ENCODE peak calls at places on chromosomes 7 and 10, in nine cellular contexts. One of them, this sample, is unnamed.

GRCh38 chr10:4221315-4221714 is 436.3 kb upstream of the KLF6 start:
- DNase-seq in stomach: no peak
- DNase-seq in transverse colon: no peak
- DNase-seq in HCT116: no peak
- DNase-seq in suprapubic skin: no peak
- DNase-seq in tibial nerve: no peak
- DNase-seq in testis: no peak
- DNase-seq in sigmoid colon: no peak
- DNase-seq in IMR-90: no peak
- DNase-seq in this sample: no peak

GRCh38 chr10:33307835-33308234 is 26.6 kb downstream of the NRP1 start:
- DNase-seq in stomach: no peak
- DNase-seq in transverse colon: no peak
- DNase-seq in HCT116: no peak
- DNase-seq in suprapubic skin: no peak
- DNase-seq in tibial nerve: no peak
- DNase-seq in testis: no peak
- DNase-seq in sigmoid colon: no peak
- DNase-seq in IMR-90: no peak
- DNase-seq in this sample: no peak

GRCh38 chr7:55192718-55193117 is 172.4 kb upstream of the LANCL2 start:
- DNase-seq in stomach: no peak
- DNase-seq in transverse colon: no peak
- DNase-seq in HCT116: no peak
- DNase-seq in suprapubic skin: no peak
- DNase-seq in tibial nerve: no peak
- DNase-seq in testis: no peak
- DNase-seq in sigmoid colon: no peak
- DNase-seq in IMR-90: peak; percentile 88
- DNase-seq in this sample: no peak

GRCh38 chr7:23129036-23129435 is 23.5 kb downstream of the KLHL7 start:
- DNase-seq in stomach: no peak
- DNase-seq in transverse colon: no peak
- DNase-seq in HCT116: no peak
- DNase-seq in suprapubic skin: no peak
- DNase-seq in tibial nerve: no peak
- DNase-seq in testis: no peak
- DNase-seq in sigmoid colon: no peak
- DNase-seq in IMR-90: no peak
- DNase-seq in this sample: no peak

GRCh38 chr10:122344741-122345258 is 29.7 kb upstream of the PLEKHA1 start:
- DNase-seq in stomach: peak; percentile 44
- DNase-seq in transverse colon: peak; percentile 45
- DNase-seq in HCT116: peak; percentile 46
- DNase-seq in suprapubic skin: no peak
- DNase-seq in tibial nerve: no peak
- DNase-seq in testis: no peak
- DNase-seq in sigmoid colon: no peak
- DNase-seq in IMR-90: peak; percentile 16
- DNase-seq in this sample: no peak

GRCh38 chr10:79491171-79491835 is 21.0 kb upstream of the EIF5AL1 start:
- DNase-seq in stomach: no peak
- DNase-seq in transverse colon: no peak
- DNase-seq in HCT116: no peak
- DNase-seq in suprapubic skin: peak; percentile 58
- DNase-seq in tibial nerve: no peak
- DNase-seq in testis: no peak
- DNase-seq in sigmoid colon: no peak
- DNase-seq in IMR-90: no peak
- DNase-seq in this sample: no peak

GRCh38 chr7:35012155-35012554 is 25.1 kb downstream of the DPY19L1 start:
- DNase-seq in stomach: no peak
- DNase-seq in transverse colon: peak; percentile 26
- DNase-seq in HCT116: no peak
- DNase-seq in suprapubic skin: no peak
- DNase-seq in tibial nerve: no peak
- DNase-seq in testis: no peak
- DNase-seq in sigmoid colon: no peak
- DNase-seq in IMR-90: no peak
- DNase-seq in this sample: no peak

GRCh38 chr7:91771394-91771793 is 109.1 kb downstream of the MTERF1 start:
- DNase-seq in stomach: no peak
- DNase-seq in transverse colon: no peak
- DNase-seq in HCT116: no peak
- DNase-seq in suprapubic skin: no peak
- DNase-seq in tibial nerve: no peak
- DNase-seq in testis: no peak
- DNase-seq in sigmoid colon: no peak
- DNase-seq in IMR-90: no peak
- DNase-seq in this sample: no peak

DNA sequence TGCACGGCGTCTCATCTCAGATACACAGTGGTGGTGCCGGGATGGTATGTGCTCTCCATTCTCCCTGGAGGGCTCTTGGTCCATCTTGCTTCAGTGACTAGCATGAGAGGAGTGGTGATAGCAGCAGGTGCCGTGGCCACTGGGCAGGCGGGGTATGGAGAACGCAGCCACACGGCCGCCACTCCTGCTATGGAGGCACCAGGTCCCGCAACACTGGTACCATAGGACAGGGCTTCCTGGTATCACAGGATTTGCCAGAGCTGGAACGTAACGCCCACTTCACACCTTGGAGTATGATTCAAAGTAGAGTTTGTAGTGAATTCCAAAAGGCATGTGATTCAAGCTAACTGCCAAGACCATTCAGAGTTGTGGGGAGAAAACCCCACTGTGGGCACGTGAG is 284.1 kb downstream of the DPP6 start:
- DNase-seq in stomach: no peak
- DNase-seq in transverse colon: no peak
- DNase-seq in HCT116: no peak
- DNase-seq in suprapubic skin: no peak
- DNase-seq in tibial nerve: no peak
- DNase-seq in testis: no peak
- DNase-seq in sigmoid colon: no peak
- DNase-seq in IMR-90: no peak
- DNase-seq in this sample: no peak
- H3K9me3 ChIP-seq in stomach: peaks cover 3% of the 10 kb centered on the region
- H3K9me3 ChIP-seq in transverse colon: no peaks in the 10 kb centered on the region
- H3K9me3 ChIP-seq in HCT116: peaks cover 16% of the 10 kb centered on the region
- H3K9me3 ChIP-seq in suprapubic skin: peaks cover 9% of the 10 kb centered on the region
- H3K9me3 ChIP-seq in tibial nerve: no peaks in the 10 kb centered on the region
- H3K9me3 ChIP-seq in testis: no peaks in the 10 kb centered on the region
- H3K9me3 ChIP-seq in sigmoid colon: no peaks in the 10 kb centered on the region
- H3K9me3 ChIP-seq in IMR-90: peaks cover 27% of the 10 kb centered on the region
- H3K9me3 ChIP-seq in this sample: no peaks in the 10 kb centered on the region

GRCh38 chr7:43902542-43903054 is 3.8 kb downstream of the URGCP start:
- DNase-seq in stomach: no peak
- DNase-seq in transverse colon: no peak
- DNase-seq in HCT116: no peak
- DNase-seq in suprapubic skin: no peak
- DNase-seq in tibial nerve: no peak
- DNase-seq in testis: no peak
- DNase-seq in sigmoid colon: no peak
- DNase-seq in IMR-90: no peak
- DNase-seq in this sample: no peak

GRCh38 chr7:43905954-43906326 is 456 bp downstream of the URGCP start:
- DNase-seq in stomach: peak; percentile 28
- DNase-seq in transverse colon: peak; percentile 27
- DNase-seq in HCT116: no peak
- DNase-seq in suprapubic skin: peak; percentile 67
- DNase-seq in tibial nerve: no peak
- DNase-seq in testis: peak; percentile 57
- DNase-seq in sigmoid colon: peak; percentile 66
- DNase-seq in IMR-90: peak; percentile 34
- DNase-seq in this sample: peak; percentile 64

GRCh38 chr7:43905209-43905946 is 1.0 kb downstream of the URGCP start:
- DNase-seq in stomach: peak; percentile 34
- DNase-seq in transverse colon: peak; percentile 79
- DNase-seq in HCT116: peak; percentile 13
- DNase-seq in suprapubic skin: peak; percentile 68
- DNase-seq in tibial nerve: no peak
- DNase-seq in testis: no peak
- DNase-seq in sigmoid colon: no peak
- DNase-seq in IMR-90: no peak
- DNase-seq in this sample: peak; percentile 23

GRCh38 chr7:43904533-43905208 is 1.7 kb downstream of the URGCP start:
- DNase-seq in stomach: no peak
- DNase-seq in transverse colon: no peak
- DNase-seq in HCT116: no peak
- DNase-seq in suprapubic skin: no peak
- DNase-seq in tibial nerve: no peak
- DNase-seq in testis: no peak
- DNase-seq in sigmoid colon: no peak
- DNase-seq in IMR-90: peak; percentile 48
- DNase-seq in this sample: no peak

GRCh38 chr7:43906327-43907010 is at the start of gene URGCP:
- DNase-seq in stomach: peak; percentile 58
- DNase-seq in transverse colon: peak; percentile 57
- DNase-seq in HCT116: no peak
- DNase-seq in suprapubic skin: peak; percentile 68
- DNase-seq in tibial nerve: no peak
- DNase-seq in testis: peak; percentile 39
- DNase-seq in sigmoid colon: peak; percentile 74
- DNase-seq in IMR-90: peak; percentile 20
- DNase-seq in this sample: peak; percentile 75
- TF ChIP-seq POLR2A in stomach: no peak
- TF ChIP-seq POLR2A in transverse colon: no peak
- TF ChIP-seq POLR2A in HCT116: peak; percentile 51
- TF ChIP-seq POLR2A in suprapubic skin: no peak
- TF ChIP-seq POLR2A in tibial nerve: peak; percentile 51
- TF ChIP-seq POLR2A in testis: no peak
- TF ChIP-seq POLR2A in sigmoid colon: no peak
- TF ChIP-seq POLR2A in IMR-90: peak; percentile 40
- TF ChIP-seq POLR2A in this sample: no peak

DNA sequence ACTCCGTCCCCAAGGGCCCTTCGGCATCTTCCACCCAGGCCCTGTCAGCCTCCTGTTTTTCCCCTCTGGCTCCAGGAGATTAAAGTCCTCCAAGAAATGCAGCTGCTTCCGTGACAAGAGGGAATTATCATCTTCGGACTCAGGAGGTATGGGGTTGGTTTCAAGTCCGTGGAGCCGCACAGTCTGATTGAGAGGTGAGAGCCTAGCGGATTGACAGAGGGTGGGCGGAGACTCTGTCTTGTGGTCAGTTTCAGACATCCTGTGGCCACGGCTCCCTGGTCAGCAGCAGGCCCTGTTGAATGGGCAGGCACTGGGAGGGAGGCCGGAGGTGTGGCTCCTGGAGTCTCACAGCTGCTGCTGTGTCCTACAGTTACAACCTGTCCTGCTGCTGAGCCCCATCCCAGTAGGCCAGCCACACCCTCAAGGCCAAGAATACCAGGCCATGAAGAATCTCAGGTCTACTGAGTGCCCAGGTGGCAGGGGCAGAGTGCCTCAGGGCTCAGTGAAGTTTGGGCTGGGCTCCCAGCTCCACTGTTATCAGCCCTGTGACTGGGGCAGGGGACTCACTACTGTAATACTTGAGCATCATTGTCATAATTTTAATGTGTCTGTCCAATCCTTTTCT is 49.3 kb upstream of the ZNF716 start:
- DNase-seq in stomach: no peak
- DNase-seq in transverse colon: no peak
- DNase-seq in HCT116: no peak
- DNase-seq in suprapubic skin: no peak
- DNase-seq in tibial nerve: no peak
- DNase-seq in testis: no peak
- DNase-seq in sigmoid colon: no peak
- DNase-seq in IMR-90: no peak
- DNase-seq in this sample: no peak
- H3K9me3 ChIP-seq in stomach: peaks cover 86% of the 10 kb centered on the region
- H3K9me3 ChIP-seq in transverse colon: peaks cover 6% of the 10 kb centered on the region
- H3K9me3 ChIP-seq in HCT116: peaks cover 7% of the 10 kb centered on the region
- H3K9me3 ChIP-seq in suprapubic skin: peaks cover 21% of the 10 kb centered on the region
- H3K9me3 ChIP-seq in tibial nerve: peaks cover 81% of the 10 kb centered on the region
- H3K9me3 ChIP-seq in testis: no peaks in the 10 kb centered on the region
- H3K9me3 ChIP-seq in sigmoid colon: no peaks in the 10 kb centered on the region
- H3K9me3 ChIP-seq in IMR-90: peaks cover 20% of the 10 kb centered on the region
- H3K9me3 ChIP-seq in this sample: no peaks in the 10 kb centered on the region

GRCh38 chr10:102119417-102120141 is 589 bp downstream of the LDB1 start:
- DNase-seq in stomach: peak; percentile 69
- DNase-seq in transverse colon: peak; percentile 82
- DNase-seq in HCT116: peak; percentile 59
- DNase-seq in suprapubic skin: peak; percentile 87
- DNase-seq in tibial nerve: peak; percentile 85
- DNase-seq in testis: peak; percentile 88
- DNase-seq in sigmoid colon: peak; percentile 93
- DNase-seq in IMR-90: peak; percentile 67
- DNase-seq in this sample: peak; percentile 79

GRCh38 chr10:102114861-102115618 is 5.1 kb downstream of the LDB1 start:
- DNase-seq in stomach: peak; percentile 92
- DNase-seq in transverse colon: peak; percentile 94
- DNase-seq in HCT116: no peak
- DNase-seq in suprapubic skin: peak; percentile 92
- DNase-seq in tibial nerve: peak; percentile 91
- DNase-seq in testis: peak; percentile 95
- DNase-seq in sigmoid colon: peak; percentile 94
- DNase-seq in IMR-90: peak; percentile 65
- DNase-seq in this sample: peak; percentile 91

GRCh38 chr10:102118867-102119266 is 1.3 kb downstream of the LDB1 start:
- DNase-seq in stomach: peak; percentile 48
- DNase-seq in transverse colon: peak; percentile 57
- DNase-seq in HCT116: no peak
- DNase-seq in suprapubic skin: no peak
- DNase-seq in tibial nerve: no peak
- DNase-seq in testis: peak; percentile 74
- DNase-seq in sigmoid colon: peak; percentile 76
- DNase-seq in IMR-90: peak; percentile 20
- DNase-seq in this sample: peak; percentile 70

GRCh38 chr10:102115775-102116174 is 4.4 kb downstream of the LDB1 start:
- DNase-seq in stomach: no peak
- DNase-seq in transverse colon: no peak
- DNase-seq in HCT116: no peak
- DNase-seq in suprapubic skin: no peak
- DNase-seq in tibial nerve: no peak
- DNase-seq in testis: no peak
- DNase-seq in sigmoid colon: no peak
- DNase-seq in IMR-90: peak; percentile 24
- DNase-seq in this sample: no peak

DNA sequence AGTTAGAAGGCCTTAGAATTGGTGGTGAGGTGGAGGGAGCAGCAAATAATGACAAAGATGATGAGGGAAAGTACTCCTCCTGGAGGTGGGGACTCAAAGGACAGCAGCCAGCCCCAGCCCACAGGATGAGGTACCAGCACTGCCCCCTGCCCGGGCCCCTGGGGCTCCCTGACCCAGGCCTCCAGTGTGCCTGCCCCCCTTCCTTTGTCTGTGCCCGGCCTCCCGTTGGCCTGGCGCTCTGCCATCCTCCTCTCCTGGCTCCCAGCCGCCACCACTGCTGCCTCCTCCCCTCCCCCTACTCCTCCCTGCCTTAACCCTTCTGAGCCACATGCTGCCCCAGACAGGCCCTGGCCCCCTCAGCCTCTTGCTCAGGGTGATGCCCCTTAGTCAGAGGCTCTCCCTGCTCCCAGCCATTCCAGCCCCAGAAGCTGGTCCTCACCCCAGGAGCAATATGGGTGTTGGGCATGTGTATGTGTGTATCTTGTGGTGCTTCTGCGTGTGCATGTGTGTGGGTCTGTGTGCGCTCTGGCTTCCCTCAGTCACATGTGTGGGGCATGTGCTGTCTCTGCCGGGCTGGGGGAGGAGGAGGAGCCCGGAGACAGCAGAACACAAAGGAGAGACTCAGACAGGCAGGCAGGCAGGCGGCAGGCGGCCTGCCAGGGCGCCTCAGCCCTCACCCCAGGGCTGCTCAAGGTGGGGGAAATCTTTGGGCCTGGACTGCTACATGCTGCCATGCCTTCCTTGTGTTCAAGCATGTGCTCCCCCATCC is 2.6 kb downstream of the LDB1 start:
- DNase-seq in stomach: peak; percentile 91
- DNase-seq in transverse colon: peak; percentile 81
- DNase-seq in HCT116: no peak
- DNase-seq in suprapubic skin: peak; percentile 85
- DNase-seq in tibial nerve: peak; percentile 77
- DNase-seq in testis: peak; percentile 89
- DNase-seq in sigmoid colon: peak; percentile 95
- DNase-seq in IMR-90: peak; percentile 73
- DNase-seq in this sample: peak; percentile 96
- TF ChIP-seq POLR2A in stomach: no peak
- TF ChIP-seq POLR2A in transverse colon: no peak
- TF ChIP-seq POLR2A in HCT116: no peak
- TF ChIP-seq POLR2A in suprapubic skin: no peak
- TF ChIP-seq POLR2A in tibial nerve: peak; percentile 52
- TF ChIP-seq POLR2A in testis: no peak
- TF ChIP-seq POLR2A in sigmoid colon: no peak
- TF ChIP-seq POLR2A in IMR-90: no peak
- TF ChIP-seq POLR2A in this sample: peak; percentile 13

This sample was measured in ovary.